ENCODE peak calls at places on chromosomes 7 and 10, in five cellular contexts. J, W, V, B and R are unnamed samples. For H3K4me1 and H3K27me3, the result is how much of the 10 kb centered on the place peaks cover.

GRCh38 chr10:102645741-102646609 is 1.7 kb downstream of the TRIM8 start:
- DNase-seq in V (peak), J (peak), B (peak), W (peak), R (peak)

GRCh38 chr7:35694784-35695627 is at the start of gene HERPUD2:
- DNase-seq in B (peak), W (peak), V (peak), J (peak), R (peak)

GRCh38 chr7:38858281-38858884 is 50.6 kb downstream of the VPS41 start:
- DNase-seq in J (no peak), W (no peak), V (no peak), B (no peak), R (no peak)

GRCh38 chr10:97321807-97322195 is 2.7 kb downstream of the FRAT1 start:
- DNase-seq in B (no peak), J (no peak), W (no peak), V (no peak), R (no peak)

GRCh38 chr7:155426543-155427410 is 31.2 kb upstream of the EN2 start:
- DNase-seq in B (no peak), V (no peak), W (peak), J (no peak), R (no peak)

GRCh38 chr10:61642692-61643091 is 20.0 kb upstream of the CABCOCO1 start:
- DNase-seq in B (no peak), J (no peak), V (no peak), W (no peak), R (no peak)

GRCh38 chr10:35369049-35369760 is 32.9 kb downstream of the CCNY start:
- DNase-seq in J (peak), B (no peak), W (no peak), V (no peak), R (no peak)

GRCh38 chr7:101058355-101058754 is 26.9 kb upstream of the TRIM56 start:
- DNase-seq in V (peak), J (peak), W (peak), B (no peak), R (peak)

GRCh38 chr7:17401806-17402627 is 103.6 kb downstream of the AHR start:
- DNase-seq in V (no peak), B (no peak), J (no peak), W (no peak), R (no peak)

GRCh38 chr10:70442332-70442988 is 979 bp upstream of the NODAL start:
- DNase-seq in J (no peak), V (no peak), W (no peak), B (no peak), R (no peak)

GRCh38 chr7:150410131-150410530 is 31.0 kb downstream of the ZNF775 start:
- DNase-seq in B (no peak), J (no peak), W (no peak), V (no peak), R (no peak)
- H3K4me1 ChIP-seq in B (under half), J (under half), W (under half), V (under half), R (under half)

GRCh38 chr10:133241501-133242205 is 4.0 kb downstream of the VENTX start:
- DNase-seq in V (no peak), W (no peak), B (no peak), J (no peak), R (no peak)

GRCh38 chr10:133237241-133238065 is at the start of gene VENTX:
- DNase-seq in J (no peak), W (no peak), B (no peak), V (no peak), R (no peak)

GRCh38 chr10:133238066-133238804 is 580 bp downstream of the VENTX start:
- DNase-seq in B (no peak), W (no peak), J (no peak), V (no peak), R (no peak)

GRCh38 chr10:133242611-133243356 is 5.1 kb downstream of the VENTX start:
- DNase-seq in B (no peak), J (no peak), V (no peak), W (no peak), R (no peak)

DNA sequence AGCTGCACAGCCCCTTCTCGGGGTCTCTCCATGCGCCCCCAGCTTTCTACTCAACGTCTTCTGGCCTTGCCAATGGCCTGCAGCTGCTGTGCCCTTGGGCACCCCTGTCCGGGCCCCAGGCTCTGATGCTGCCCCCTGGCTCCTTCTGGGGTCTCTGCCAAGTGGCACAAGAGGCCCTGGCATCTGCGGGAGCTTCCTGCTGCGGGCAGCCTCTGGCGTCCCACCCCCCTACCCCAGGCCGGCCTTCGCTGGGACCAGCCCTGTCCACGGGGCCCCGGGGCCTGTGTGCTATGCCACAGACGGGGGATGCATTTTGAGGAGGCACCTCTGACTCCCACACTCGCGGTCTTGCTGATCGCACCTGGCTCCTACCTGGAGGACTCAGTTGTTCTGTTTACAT is 2.3 kb downstream of the VENTX start:
- DNase-seq in V (no peak), W (no peak), B (no peak), J (no peak), R (no peak)
- H3K27me3 ChIP-seq in V (half or more), W (half or more), B (under half), J (under half), R (under half)

DNA sequence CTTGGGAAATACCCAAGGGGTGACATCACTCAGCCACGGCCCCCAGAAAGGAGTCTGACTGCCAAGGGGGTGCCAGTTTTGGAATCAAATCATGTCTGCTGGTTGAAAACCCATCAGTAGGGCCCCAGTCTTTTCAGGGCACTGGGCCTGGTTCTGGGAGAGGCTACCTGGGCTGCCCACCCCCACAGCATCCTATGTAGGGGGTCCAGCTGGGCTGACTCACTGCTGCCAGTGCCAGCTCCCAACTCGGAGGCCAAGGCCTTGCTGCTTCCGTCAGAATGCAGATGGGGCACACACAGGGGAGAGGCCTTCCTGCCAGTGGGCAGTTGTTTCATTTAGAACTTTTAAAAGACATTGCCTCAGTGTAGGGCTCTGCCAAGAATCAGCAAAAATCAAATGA is 39.5 kb upstream of the DMBT1 start:
- DNase-seq in V (no peak), B (no peak), W (no peak), J (no peak), R (no peak)
- TF ChIP-seq CTCF in V (no peak), B (no peak), W (no peak), J (no peak), R (no peak)

GRCh38 chr7:119969763-119970162 is 303.2 kb upstream of the KCND2 start:
- DNase-seq in J (no peak), B (no peak), W (no peak), V (no peak), R (no peak)

GRCh38 chr7:119969054-119969453 is 303.9 kb upstream of the KCND2 start:
- DNase-seq in B (no peak), V (no peak), W (no peak), J (no peak), R (no peak)

GRCh38 chr7:119974972-119975371 is 298.0 kb upstream of the KCND2 start:
- DNase-seq in V (no peak), J (no peak), W (no peak), B (no peak), R (no peak)
- H3K4me1 ChIP-seq in V (under half), J (under half), W (under half), B (under half), R (under half)

DNA sequence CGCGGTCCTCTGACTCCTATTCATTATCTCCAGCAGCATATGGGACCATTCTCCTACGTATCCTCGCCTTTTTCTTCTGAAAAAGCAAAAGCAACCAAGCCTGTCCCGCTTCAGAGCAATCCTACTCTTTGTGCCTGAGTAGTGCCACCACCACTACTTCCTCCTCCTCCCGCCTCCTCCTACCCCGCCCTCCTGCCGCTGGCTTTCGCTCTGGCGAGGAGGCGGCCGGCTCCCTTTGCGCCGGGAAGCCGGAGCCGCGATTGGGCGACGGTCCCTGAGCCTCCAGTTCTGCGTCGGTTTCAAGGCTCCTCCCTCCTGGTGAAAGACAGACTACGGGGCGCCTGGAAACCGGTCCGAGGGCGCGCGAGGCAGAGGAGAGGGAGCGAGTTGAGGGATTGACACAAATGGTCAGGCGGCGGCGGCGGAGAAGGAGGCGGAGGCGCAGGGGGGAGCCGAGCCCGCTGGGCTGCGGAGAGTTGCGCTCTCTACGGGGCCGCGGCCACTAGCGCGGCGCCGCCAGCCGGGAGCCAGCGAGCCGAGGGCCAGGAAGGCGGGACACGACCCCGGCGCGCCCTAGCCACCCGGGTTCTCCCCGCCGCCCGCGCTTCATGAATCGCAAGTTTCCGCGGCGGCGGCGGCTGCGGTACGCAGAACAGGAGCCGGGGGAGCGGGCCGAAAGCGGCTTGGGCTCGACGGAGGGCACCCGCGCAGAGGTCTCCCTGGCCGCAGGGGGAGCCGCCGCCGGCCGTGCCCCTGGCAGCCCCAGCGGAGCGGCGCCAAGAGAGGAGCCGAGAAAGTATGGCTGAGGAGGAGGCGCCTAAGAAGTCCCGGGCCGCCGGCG is at the start of gene FZD1:
- DNase-seq in B (peak), J (peak), V (peak), W (peak), R (peak)
- H3K27me3 ChIP-seq in B (under half), J (under half), V (under half), W (under half), R (under half)

GRCh38 chr7:123355576-123356195 is 155.9 kb upstream of the SLC13A1 start:
- DNase-seq in W (no peak), B (no peak), V (no peak), J (no peak), R (no peak)
- TF ChIP-seq CTCF in W (no peak), B (no peak), V (no peak), J (no peak), R (no peak)

GRCh38 chr7:131170440-131171105 is 157.1 kb upstream of the MKLN1 start:
- DNase-seq in W (no peak), B (no peak), V (no peak), J (no peak), R (no peak)

GRCh38 chr7:131174391-131174790 is 153.3 kb upstream of the MKLN1 start:
- DNase-seq in J (no peak), B (no peak), V (no peak), W (no peak), R (no peak)

GRCh38 chr7:131174855-131175254 is 152.8 kb upstream of the MKLN1 start:
- DNase-seq in V (no peak), B (no peak), W (no peak), J (no peak), R (no peak)

DNA sequence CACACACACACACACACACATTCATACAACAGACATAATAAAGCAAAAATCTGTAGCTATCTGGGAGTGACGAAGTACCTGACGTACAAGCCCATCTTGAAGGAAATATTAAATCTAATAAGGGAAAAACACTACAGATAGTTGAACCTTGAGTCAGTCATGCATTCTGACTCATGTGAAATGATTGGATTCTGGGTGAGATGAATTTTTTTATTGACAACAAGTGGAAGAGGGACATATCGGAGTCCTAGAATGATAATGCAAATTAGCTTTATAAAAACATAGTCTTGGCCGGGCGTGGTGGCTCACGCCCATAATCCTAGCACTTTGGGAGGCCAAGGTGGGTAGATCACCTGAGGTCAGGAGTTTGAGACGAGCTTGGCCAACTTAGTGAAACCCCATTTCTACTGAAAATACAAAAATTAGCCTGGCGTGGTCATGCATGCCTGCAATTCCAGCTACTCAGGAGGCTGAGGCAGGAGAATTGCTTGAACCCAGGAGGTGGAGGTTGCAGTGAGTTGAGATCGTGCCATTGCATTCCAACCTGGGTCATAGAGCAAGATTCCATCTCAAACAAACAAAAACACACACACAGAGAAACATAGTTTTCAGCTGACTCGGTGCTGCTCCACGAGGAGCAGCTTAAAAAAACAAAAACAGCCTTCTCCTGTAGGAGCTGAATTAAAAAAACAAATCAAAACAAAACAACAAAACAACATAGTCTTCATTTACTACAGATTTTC is 154.4 kb upstream of the MKLN1 start:
- DNase-seq in B (no peak), J (no peak), V (no peak), W (no peak), R (no peak)
- H3K4me1 ChIP-seq in B (under half), J (under half), V (under half), W (under half), R (under half)